ENCODE peak calls at places on chromosome 6, in five cellular contexts. O, U, G, N and H are unnamed samples.

GRCh38 chr6:35049885-35050284 is 91.3 kb downstream of the TCP11 start:
- DNase-seq in O (no peak), U (no peak), G (no peak), N (peak), H (no peak)

GRCh38 chr6:152605901-152606390 is 31.2 kb downstream of the SYNE1 start:
- DNase-seq in O (no peak), U (no peak), G (no peak), N (no peak), H (no peak)

GRCh38 chr6:64812138-64812537 is 894.9 kb downstream of the EYS start:
- DNase-seq in O (no peak), U (no peak), G (no peak), N (no peak), H (no peak)

GRCh38 chr6:36927691-36928546 is 26.6 kb upstream of the PI16 start:
- DNase-seq in O (no peak), U (no peak), G (no peak), N (no peak), H (no peak)

GRCh38 chr6:163554663-163555062 is 140.1 kb downstream of the QKI start:
- DNase-seq in O (no peak), U (no peak), G (peak), N (peak), H (no peak)

GRCh38 chr6:34132486-34133185 is 13.3 kb downstream of the GRM4 start:
- DNase-seq in O (no peak), U (no peak), G (peak), N (no peak), H (peak)

GRCh38 chr6:115078555-115078954 is 735.7 kb upstream of the HS3ST5 start:
- DNase-seq in O (no peak), U (no peak), G (no peak), N (no peak), H (no peak)

GRCh38 chr6:133208183-133208755 is 32.9 kb upstream of the EYA4 start:
- DNase-seq in O (no peak), U (no peak), G (no peak), N (no peak), H (no peak)

GRCh38 chr6:159490298-159490937 is 202.6 kb downstream of the SOD2 start:
- DNase-seq in O (no peak), U (no peak), G (no peak), N (no peak), H (no peak)

GRCh38 chr6:54194067-54194466 is 82.8 kb downstream of the MLIP start:
- DNase-seq in O (no peak), U (peak), G (no peak), N (no peak), H (no peak)

GRCh38 chr6:152380993-152381898 is 255.9 kb downstream of the SYNE1 start:
- DNase-seq in O (no peak), U (peak), G (peak), N (peak), H (no peak)

GRCh38 chr6:159540152-159540551 is 152.9 kb downstream of the SOD2 start:
- DNase-seq in O (no peak), U (peak), G (peak), N (peak), H (no peak)

GRCh38 chr6:161804804-161805203 is 530.9 kb upstream of the AGPAT4 start:
- DNase-seq in O (no peak), U (no peak), G (no peak), N (no peak), H (no peak)

GRCh38 chr6:82376636-82377035 is 13.0 kb downstream of the TPBG start:
- DNase-seq in O (no peak), U (no peak), G (no peak), N (no peak), H (no peak)

GRCh38 chr6:111843347-111844147 is 29.7 kb downstream of the FYN start:
- DNase-seq in O (no peak), U (no peak), G (peak), N (no peak), H (no peak)
- TF ChIP-seq JUND in O (no peak), U (no peak), G (no peak), N (no peak), H (no peak)

DNA sequence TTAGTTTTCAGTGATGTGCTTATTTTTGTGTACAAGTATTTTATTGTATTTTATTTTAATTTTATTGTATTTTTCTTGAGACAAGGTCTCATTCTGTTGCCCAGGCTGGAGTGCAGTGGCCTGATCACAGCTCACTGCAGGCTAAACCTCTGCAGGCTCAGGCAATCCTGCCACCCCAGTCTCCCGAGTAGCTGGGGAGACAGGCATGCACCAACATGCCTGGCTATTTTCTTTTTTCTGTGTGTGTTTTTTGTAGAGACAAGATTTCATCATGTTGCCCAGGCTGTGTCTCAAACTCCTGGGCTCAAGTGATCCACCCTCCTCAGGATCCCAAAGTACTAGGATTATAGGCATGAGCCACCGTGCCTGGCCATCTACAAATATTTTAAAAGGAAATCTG is 146.3 kb downstream of the MANEA start:
- DNase-seq in O (no peak), U (no peak), G (no peak), N (no peak), H (no peak)
- TF ChIP-seq JUND in O (no peak), U (no peak), G (no peak), N (no peak), H (no peak)

DNA sequence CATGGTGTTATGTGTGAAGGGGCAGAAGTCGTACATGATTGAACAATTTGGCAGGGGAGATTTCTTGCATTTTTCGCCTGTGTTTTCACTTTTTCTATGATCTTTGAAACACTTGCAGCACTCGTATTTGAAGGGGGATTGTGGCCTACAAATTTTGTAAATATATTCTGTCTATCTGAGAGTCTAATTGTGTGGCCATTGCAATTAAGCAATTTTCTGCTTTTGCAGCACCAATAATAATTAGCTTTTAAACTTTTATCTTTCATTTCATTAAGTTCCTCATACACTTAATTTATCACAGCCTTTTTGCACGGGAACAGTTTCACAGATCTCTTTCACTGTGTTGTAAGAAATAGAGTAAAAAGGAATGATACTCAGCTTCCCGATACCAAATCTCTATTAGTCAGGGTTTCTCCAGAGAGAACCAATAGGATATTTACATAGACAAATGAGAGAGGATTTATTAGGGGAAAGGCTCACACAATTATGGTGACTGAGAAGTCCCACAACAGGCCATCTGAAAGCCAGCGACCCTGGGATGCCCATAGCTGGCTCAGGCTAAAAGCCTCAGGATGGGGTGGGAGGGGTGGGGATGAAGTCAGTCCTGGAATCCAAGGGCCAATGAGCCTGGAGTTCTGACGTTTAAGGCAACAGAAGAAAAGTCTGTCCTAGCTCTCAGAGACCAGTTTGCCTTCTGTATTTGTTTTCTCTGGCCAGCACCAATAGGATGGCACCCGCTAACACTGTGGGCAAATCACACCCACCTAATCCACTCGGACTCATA is 58.3 kb downstream of the KIF6 start:
- DNase-seq in O (no peak), U (no peak), G (no peak), N (no peak), H (no peak)
- TF ChIP-seq JUND in O (no peak), U (no peak), G (no peak), N (no peak), H (no peak)

DNA sequence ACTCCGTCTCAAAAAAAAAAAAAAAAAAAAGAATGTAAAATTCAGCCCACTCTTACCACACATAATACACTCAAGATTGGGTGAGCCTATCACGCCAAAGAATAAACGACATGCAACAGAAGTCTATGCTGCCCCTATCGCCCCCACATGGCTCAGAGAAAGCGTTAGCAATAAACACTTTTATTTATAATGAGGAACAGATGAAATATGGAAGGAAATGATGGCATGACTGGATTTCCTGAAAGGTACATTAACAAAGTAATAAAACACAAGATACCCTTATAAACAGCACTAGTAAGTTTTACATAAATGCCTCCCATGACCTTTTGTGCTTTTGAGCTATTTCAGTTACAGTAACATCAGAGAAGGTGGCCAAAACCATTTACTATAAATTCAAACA is 71.5 kb upstream of the SCAF8 start:
- DNase-seq in O (no peak), U (no peak), G (no peak), N (no peak), H (no peak)
- TF ChIP-seq JUND in O (no peak), U (no peak), G (no peak), N (no peak), H (no peak)

DNA sequence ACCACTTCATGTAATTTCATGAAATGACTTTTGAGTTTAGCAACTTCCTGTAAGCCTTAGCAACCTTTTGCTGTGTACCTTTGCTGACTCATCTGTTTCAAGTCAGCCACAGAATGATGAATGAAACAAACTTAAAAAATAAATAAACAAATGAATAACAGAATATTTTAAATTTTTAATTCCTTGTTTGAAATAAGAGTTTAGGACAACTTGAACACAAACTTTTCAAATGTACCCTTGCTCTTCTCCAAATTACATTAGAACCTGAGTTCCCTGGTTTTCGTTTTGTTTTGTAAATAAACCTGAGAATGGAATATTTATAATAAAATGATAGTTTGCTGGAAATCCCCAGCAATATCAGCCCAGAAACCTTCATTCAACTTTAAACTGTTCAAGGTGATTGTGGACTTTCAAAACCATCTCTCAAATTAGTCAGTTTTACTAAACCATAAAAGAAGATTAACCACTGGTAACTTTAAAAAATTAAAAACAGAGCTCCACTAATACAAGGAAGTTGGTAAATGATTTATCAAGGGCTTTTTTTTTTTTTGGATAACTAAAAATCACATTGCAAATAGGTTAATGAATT is 10.1 kb downstream of the MBOAT1 start:
- DNase-seq in O (peak), U (no peak), G (peak), N (no peak), H (peak)
- TF ChIP-seq JUND in O (peak), U (peak), G (no peak), N (no peak), H (no peak)